ENCODE peak calls at places on chromosomes 7 and 10, in five cellular contexts. One of them, this sample, is unnamed.

GRCh38 chr10:95374597-95375209 is 83.9 kb upstream of the PDLIM1 start:
- DNase-seq in activated CD4-positive, CD25-positive, alpha-beta regulatory T cell treated with anti-CD3 and anti-CD28 coated beads, Interleukin-2, amount 50 U/mL, for 16 hours: peak
- DNase-seq in ACHN: peak
- DNase-seq in stimulated activated naive CD8-positive, alpha-beta T cell treated with anti-CD3 and anti-CD28 coated beads, Interleukin-15, Interleukin-2, amounts not matched to agents 100 U/mL and 50 U/mL, for 24 hours: peak
- DNase-seq in EL: peak
- DNase-seq in this sample: peak

GRCh38 chr10:47368431-47369180 is 15.5 kb downstream of the ZNF488 start:
- DNase-seq in stimulated activated naive CD8-positive, alpha-beta T cell treated with anti-CD3 and anti-CD28 coated beads, Interleukin-15, Interleukin-2, amounts not matched to agents 100 U/mL and 50 U/mL, for 24 hours: no peak
- DNase-seq in EL: no peak
- DNase-seq in ACHN: no peak
- DNase-seq in activated CD4-positive, CD25-positive, alpha-beta regulatory T cell treated with anti-CD3 and anti-CD28 coated beads, Interleukin-2, amount 50 U/mL, for 16 hours: no peak
- DNase-seq in this sample: no peak

GRCh38 chr7:41045556-41046123 is 657.2 kb downstream of the INHBA start:
- DNase-seq in ACHN: peak
- DNase-seq in EL: no peak
- DNase-seq in activated CD4-positive, CD25-positive, alpha-beta regulatory T cell treated with anti-CD3 and anti-CD28 coated beads, Interleukin-2, amount 50 U/mL, for 16 hours: no peak
- DNase-seq in stimulated activated naive CD8-positive, alpha-beta T cell treated with anti-CD3 and anti-CD28 coated beads, Interleukin-15, Interleukin-2, amounts not matched to agents 100 U/mL and 50 U/mL, for 24 hours: no peak
- DNase-seq in this sample: peak

GRCh38 chr7:130887182-130888016 is 153.4 kb upstream of the KLF14 start:
- DNase-seq in ACHN: peak
- DNase-seq in EL: peak
- DNase-seq in stimulated activated naive CD8-positive, alpha-beta T cell treated with anti-CD3 and anti-CD28 coated beads, Interleukin-15, Interleukin-2, amounts not matched to agents 100 U/mL and 50 U/mL, for 24 hours: no peak
- DNase-seq in activated CD4-positive, CD25-positive, alpha-beta regulatory T cell treated with anti-CD3 and anti-CD28 coated beads, Interleukin-2, amount 50 U/mL, for 16 hours: no peak
- DNase-seq in this sample: peak

GRCh38 chr7:117091721-117092120 is 138.4 kb downstream of the ST7 start:
- DNase-seq in EL: no peak
- DNase-seq in activated CD4-positive, CD25-positive, alpha-beta regulatory T cell treated with anti-CD3 and anti-CD28 coated beads, Interleukin-2, amount 50 U/mL, for 16 hours: no peak
- DNase-seq in stimulated activated naive CD8-positive, alpha-beta T cell treated with anti-CD3 and anti-CD28 coated beads, Interleukin-15, Interleukin-2, amounts not matched to agents 100 U/mL and 50 U/mL, for 24 hours: no peak
- DNase-seq in ACHN: no peak
- DNase-seq in this sample: no peak

GRCh38 chr7:100745184-100745583 is 11.8 kb downstream of the ZAN start:
- DNase-seq in stimulated activated naive CD8-positive, alpha-beta T cell treated with anti-CD3 and anti-CD28 coated beads, Interleukin-15, Interleukin-2, amounts not matched to agents 100 U/mL and 50 U/mL, for 24 hours: peak
- DNase-seq in EL: peak
- DNase-seq in ACHN: peak
- DNase-seq in activated CD4-positive, CD25-positive, alpha-beta regulatory T cell treated with anti-CD3 and anti-CD28 coated beads, Interleukin-2, amount 50 U/mL, for 16 hours: no peak
- DNase-seq in this sample: peak

GRCh38 chr10:71370031-71370430 is 26.7 kb upstream of the CDH23 start:
- DNase-seq in stimulated activated naive CD8-positive, alpha-beta T cell treated with anti-CD3 and anti-CD28 coated beads, Interleukin-15, Interleukin-2, amounts not matched to agents 100 U/mL and 50 U/mL, for 24 hours: no peak
- DNase-seq in EL: no peak
- DNase-seq in ACHN: no peak
- DNase-seq in activated CD4-positive, CD25-positive, alpha-beta regulatory T cell treated with anti-CD3 and anti-CD28 coated beads, Interleukin-2, amount 50 U/mL, for 16 hours: no peak
- DNase-seq in this sample: no peak

GRCh38 chr7:33258561-33258960 is 129.2 kb downstream of the BBS9 start:
- DNase-seq in activated CD4-positive, CD25-positive, alpha-beta regulatory T cell treated with anti-CD3 and anti-CD28 coated beads, Interleukin-2, amount 50 U/mL, for 16 hours: no peak
- DNase-seq in EL: no peak
- DNase-seq in stimulated activated naive CD8-positive, alpha-beta T cell treated with anti-CD3 and anti-CD28 coated beads, Interleukin-15, Interleukin-2, amounts not matched to agents 100 U/mL and 50 U/mL, for 24 hours: no peak
- DNase-seq in ACHN: no peak
- DNase-seq in this sample: no peak

GRCh38 chr10:132187421-132188138 is 832 bp downstream of the DPYSL4 start:
- DNase-seq in stimulated activated naive CD8-positive, alpha-beta T cell treated with anti-CD3 and anti-CD28 coated beads, Interleukin-15, Interleukin-2, amounts not matched to agents 100 U/mL and 50 U/mL, for 24 hours: peak
- DNase-seq in EL: no peak
- DNase-seq in ACHN: no peak
- DNase-seq in activated CD4-positive, CD25-positive, alpha-beta regulatory T cell treated with anti-CD3 and anti-CD28 coated beads, Interleukin-2, amount 50 U/mL, for 16 hours: no peak
- DNase-seq in this sample: no peak

GRCh38 chr7:158022601-158023000 is 565.0 kb downstream of the PTPRN2 start:
- DNase-seq in EL: no peak
- DNase-seq in activated CD4-positive, CD25-positive, alpha-beta regulatory T cell treated with anti-CD3 and anti-CD28 coated beads, Interleukin-2, amount 50 U/mL, for 16 hours: no peak
- DNase-seq in ACHN: no peak
- DNase-seq in stimulated activated naive CD8-positive, alpha-beta T cell treated with anti-CD3 and anti-CD28 coated beads, Interleukin-15, Interleukin-2, amounts not matched to agents 100 U/mL and 50 U/mL, for 24 hours: no peak
- DNase-seq in this sample: no peak

GRCh38 chr7:90938371-90938770 is 325.9 kb upstream of the FZD1 start:
- DNase-seq in stimulated activated naive CD8-positive, alpha-beta T cell treated with anti-CD3 and anti-CD28 coated beads, Interleukin-15, Interleukin-2, amounts not matched to agents 100 U/mL and 50 U/mL, for 24 hours: no peak
- DNase-seq in ACHN: no peak
- DNase-seq in EL: peak
- DNase-seq in activated CD4-positive, CD25-positive, alpha-beta regulatory T cell treated with anti-CD3 and anti-CD28 coated beads, Interleukin-2, amount 50 U/mL, for 16 hours: no peak
- DNase-seq in this sample: no peak

GRCh38 chr7:70392870-70393269 is 739.1 kb upstream of the GALNT17 start:
- DNase-seq in EL: no peak
- DNase-seq in stimulated activated naive CD8-positive, alpha-beta T cell treated with anti-CD3 and anti-CD28 coated beads, Interleukin-15, Interleukin-2, amounts not matched to agents 100 U/mL and 50 U/mL, for 24 hours: no peak
- DNase-seq in activated CD4-positive, CD25-positive, alpha-beta regulatory T cell treated with anti-CD3 and anti-CD28 coated beads, Interleukin-2, amount 50 U/mL, for 16 hours: no peak
- DNase-seq in ACHN: no peak
- DNase-seq in this sample: no peak

GRCh38 chr10:6202098-6202683 is 541 bp upstream of the PFKFB3 start:
- DNase-seq in stimulated activated naive CD8-positive, alpha-beta T cell treated with anti-CD3 and anti-CD28 coated beads, Interleukin-15, Interleukin-2, amounts not matched to agents 100 U/mL and 50 U/mL, for 24 hours: peak
- DNase-seq in EL: no peak
- DNase-seq in activated CD4-positive, CD25-positive, alpha-beta regulatory T cell treated with anti-CD3 and anti-CD28 coated beads, Interleukin-2, amount 50 U/mL, for 16 hours: no peak
- DNase-seq in ACHN: no peak
- DNase-seq in this sample: no peak

GRCh38 chr10:34504534-34504933 is 310.6 kb downstream of the PARD3 start:
- DNase-seq in EL: peak
- DNase-seq in ACHN: peak
- DNase-seq in activated CD4-positive, CD25-positive, alpha-beta regulatory T cell treated with anti-CD3 and anti-CD28 coated beads, Interleukin-2, amount 50 U/mL, for 16 hours: no peak
- DNase-seq in stimulated activated naive CD8-positive, alpha-beta T cell treated with anti-CD3 and anti-CD28 coated beads, Interleukin-15, Interleukin-2, amounts not matched to agents 100 U/mL and 50 U/mL, for 24 hours: no peak
- DNase-seq in this sample: peak

GRCh38 chr7:149879801-149880738 is 6.3 kb downstream of the ATP6V0E2 start:
- DNase-seq in ACHN: no peak
- DNase-seq in stimulated activated naive CD8-positive, alpha-beta T cell treated with anti-CD3 and anti-CD28 coated beads, Interleukin-15, Interleukin-2, amounts not matched to agents 100 U/mL and 50 U/mL, for 24 hours: no peak
- DNase-seq in activated CD4-positive, CD25-positive, alpha-beta regulatory T cell treated with anti-CD3 and anti-CD28 coated beads, Interleukin-2, amount 50 U/mL, for 16 hours: no peak
- DNase-seq in EL: no peak
- DNase-seq in this sample: no peak

GRCh38 chr10:14093735-14094484 is 236.8 kb downstream of the FRMD4A start:
- DNase-seq in stimulated activated naive CD8-positive, alpha-beta T cell treated with anti-CD3 and anti-CD28 coated beads, Interleukin-15, Interleukin-2, amounts not matched to agents 100 U/mL and 50 U/mL, for 24 hours: no peak
- DNase-seq in EL: peak
- DNase-seq in activated CD4-positive, CD25-positive, alpha-beta regulatory T cell treated with anti-CD3 and anti-CD28 coated beads, Interleukin-2, amount 50 U/mL, for 16 hours: no peak
- DNase-seq in ACHN: peak
- DNase-seq in this sample: peak

GRCh38 chr10:5589963-5590511 is 65.3 kb downstream of the CALML3 start:
- DNase-seq in ACHN: peak
- DNase-seq in EL: peak
- DNase-seq in activated CD4-positive, CD25-positive, alpha-beta regulatory T cell treated with anti-CD3 and anti-CD28 coated beads, Interleukin-2, amount 50 U/mL, for 16 hours: no peak
- DNase-seq in stimulated activated naive CD8-positive, alpha-beta T cell treated with anti-CD3 and anti-CD28 coated beads, Interleukin-15, Interleukin-2, amounts not matched to agents 100 U/mL and 50 U/mL, for 24 hours: no peak
- DNase-seq in this sample: peak

GRCh38 chr7:127586346-127586745 is 950 bp upstream of the GCC1 start:
- DNase-seq in activated CD4-positive, CD25-positive, alpha-beta regulatory T cell treated with anti-CD3 and anti-CD28 coated beads, Interleukin-2, amount 50 U/mL, for 16 hours: no peak
- DNase-seq in ACHN: no peak
- DNase-seq in stimulated activated naive CD8-positive, alpha-beta T cell treated with anti-CD3 and anti-CD28 coated beads, Interleukin-15, Interleukin-2, amounts not matched to agents 100 U/mL and 50 U/mL, for 24 hours: no peak
- DNase-seq in EL: no peak
- DNase-seq in this sample: no peak

GRCh38 chr7:132830941-132831340 is 250.9 kb downstream of the CHCHD3 start:
- DNase-seq in ACHN: no peak
- DNase-seq in activated CD4-positive, CD25-positive, alpha-beta regulatory T cell treated with anti-CD3 and anti-CD28 coated beads, Interleukin-2, amount 50 U/mL, for 16 hours: no peak
- DNase-seq in EL: no peak
- DNase-seq in stimulated activated naive CD8-positive, alpha-beta T cell treated with anti-CD3 and anti-CD28 coated beads, Interleukin-15, Interleukin-2, amounts not matched to agents 100 U/mL and 50 U/mL, for 24 hours: no peak
- DNase-seq in this sample: no peak

GRCh38 chr7:30115709-30116297 is 19.0 kb upstream of the MTURN start:
- DNase-seq in EL: no peak
- DNase-seq in stimulated activated naive CD8-positive, alpha-beta T cell treated with anti-CD3 and anti-CD28 coated beads, Interleukin-15, Interleukin-2, amounts not matched to agents 100 U/mL and 50 U/mL, for 24 hours: no peak
- DNase-seq in activated CD4-positive, CD25-positive, alpha-beta regulatory T cell treated with anti-CD3 and anti-CD28 coated beads, Interleukin-2, amount 50 U/mL, for 16 hours: no peak
- DNase-seq in ACHN: no peak
- DNase-seq in this sample: no peak

GRCh38 chr7:98930464-98930863 is 52.1 kb downstream of the TRRAP start:
- DNase-seq in ACHN: no peak
- DNase-seq in activated CD4-positive, CD25-positive, alpha-beta regulatory T cell treated with anti-CD3 and anti-CD28 coated beads, Interleukin-2, amount 50 U/mL, for 16 hours: no peak
- DNase-seq in EL: no peak
- DNase-seq in stimulated activated naive CD8-positive, alpha-beta T cell treated with anti-CD3 and anti-CD28 coated beads, Interleukin-15, Interleukin-2, amounts not matched to agents 100 U/mL and 50 U/mL, for 24 hours: no peak
- DNase-seq in this sample: no peak

GRCh38 chr7:930975-931758 is 23.3 kb downstream of the ADAP1 start:
- DNase-seq in stimulated activated naive CD8-positive, alpha-beta T cell treated with anti-CD3 and anti-CD28 coated beads, Interleukin-15, Interleukin-2, amounts not matched to agents 100 U/mL and 50 U/mL, for 24 hours: no peak
- DNase-seq in EL: no peak
- DNase-seq in ACHN: no peak
- DNase-seq in activated CD4-positive, CD25-positive, alpha-beta regulatory T cell treated with anti-CD3 and anti-CD28 coated beads, Interleukin-2, amount 50 U/mL, for 16 hours: no peak
- DNase-seq in this sample: no peak

GRCh38 chr10:117078168-117078837 is 59.8 kb downstream of the VAX1 start:
- DNase-seq in EL: no peak
- DNase-seq in activated CD4-positive, CD25-positive, alpha-beta regulatory T cell treated with anti-CD3 and anti-CD28 coated beads, Interleukin-2, amount 50 U/mL, for 16 hours: no peak
- DNase-seq in stimulated activated naive CD8-positive, alpha-beta T cell treated with anti-CD3 and anti-CD28 coated beads, Interleukin-15, Interleukin-2, amounts not matched to agents 100 U/mL and 50 U/mL, for 24 hours: no peak
- DNase-seq in ACHN: no peak
- DNase-seq in this sample: no peak

GRCh38 chr7:10429031-10429430 is 544.6 kb upstream of the PHF14 start:
- DNase-seq in activated CD4-positive, CD25-positive, alpha-beta regulatory T cell treated with anti-CD3 and anti-CD28 coated beads, Interleukin-2, amount 50 U/mL, for 16 hours: no peak
- DNase-seq in EL: no peak
- DNase-seq in stimulated activated naive CD8-positive, alpha-beta T cell treated with anti-CD3 and anti-CD28 coated beads, Interleukin-15, Interleukin-2, amounts not matched to agents 100 U/mL and 50 U/mL, for 24 hours: no peak
- DNase-seq in ACHN: no peak
- DNase-seq in this sample: no peak